ENCODE peak calls at places on chromosomes 1 and 21, in nine cellular contexts. One of them, this sample, is unnamed.

GRCh38 chr1:65230741-65231439 is 78.5 kb upstream of the DNAJC6 start:
- DNase-seq in CD4-positive, alpha-beta T cell: no peak
- DNase-seq in D721Med: no peak
- DNase-seq in stimulated activated CD8-positive, alpha-beta memory T cell treated with anti-CD3 and anti-CD28 coated beads, Interleukin-4, amount 100 ng/mL, for 1 hour: no peak
- DNase-seq in activated naive CD4-positive, alpha-beta T cell: no peak
- DNase-seq in dorsolateral prefrontal cortex: no peak
- DNase-seq in fibroblast of pulmonary artery: peak; percentile 52
- DNase-seq in activated CD8-positive, alpha-beta memory T cell treated with anti-CD3 and anti-CD28 coated beads for 4 hours: no peak
- DNase-seq in NCI-H1417: peak; percentile 20
- DNase-seq in this sample: no peak

GRCh38 chr21:41121785-41122415 is 46.1 kb upstream of the BACE2 start:
- DNase-seq in CD4-positive, alpha-beta T cell: no peak
- DNase-seq in D721Med: no peak
- DNase-seq in stimulated activated CD8-positive, alpha-beta memory T cell treated with anti-CD3 and anti-CD28 coated beads, Interleukin-4, amount 100 ng/mL, for 1 hour: no peak
- DNase-seq in activated naive CD4-positive, alpha-beta T cell: no peak
- DNase-seq in dorsolateral prefrontal cortex: peak; percentile 83
- DNase-seq in fibroblast of pulmonary artery: peak; percentile 80
- DNase-seq in activated CD8-positive, alpha-beta memory T cell treated with anti-CD3 and anti-CD28 coated beads for 4 hours: no peak
- DNase-seq in NCI-H1417: peak; percentile 88
- DNase-seq in this sample: peak; percentile 20

GRCh38 chr1:112298558-112298957 is 97.5 kb upstream of the CTTNBP2NL start:
- DNase-seq in CD4-positive, alpha-beta T cell: no peak
- DNase-seq in D721Med: no peak
- DNase-seq in stimulated activated CD8-positive, alpha-beta memory T cell treated with anti-CD3 and anti-CD28 coated beads, Interleukin-4, amount 100 ng/mL, for 1 hour: no peak
- DNase-seq in activated naive CD4-positive, alpha-beta T cell: no peak
- DNase-seq in dorsolateral prefrontal cortex: no peak
- DNase-seq in fibroblast of pulmonary artery: peak; percentile 72
- DNase-seq in activated CD8-positive, alpha-beta memory T cell treated with anti-CD3 and anti-CD28 coated beads for 4 hours: no peak
- DNase-seq in NCI-H1417: peak; percentile 26
- DNase-seq in this sample: no peak

GRCh38 chr1:151512326-151512725 is 1.1 kb downstream of the CGN start:
- DNase-seq in CD4-positive, alpha-beta T cell: no peak
- DNase-seq in D721Med: no peak
- DNase-seq in stimulated activated CD8-positive, alpha-beta memory T cell treated with anti-CD3 and anti-CD28 coated beads, Interleukin-4, amount 100 ng/mL, for 1 hour: no peak
- DNase-seq in activated naive CD4-positive, alpha-beta T cell: no peak
- DNase-seq in dorsolateral prefrontal cortex: no peak
- DNase-seq in fibroblast of pulmonary artery: no peak
- DNase-seq in activated CD8-positive, alpha-beta memory T cell treated with anti-CD3 and anti-CD28 coated beads for 4 hours: no peak
- DNase-seq in NCI-H1417: peak; percentile 51
- DNase-seq in this sample: no peak

GRCh38 chr1:155598842-155599331 is 11.1 kb upstream of the MSTO1 start:
- DNase-seq in CD4-positive, alpha-beta T cell: peak; percentile 6
- DNase-seq in D721Med: peak; percentile 31
- DNase-seq in stimulated activated CD8-positive, alpha-beta memory T cell treated with anti-CD3 and anti-CD28 coated beads, Interleukin-4, amount 100 ng/mL, for 1 hour: no peak
- DNase-seq in activated naive CD4-positive, alpha-beta T cell: no peak
- DNase-seq in dorsolateral prefrontal cortex: peak; percentile 68
- DNase-seq in fibroblast of pulmonary artery: peak; percentile 53
- DNase-seq in activated CD8-positive, alpha-beta memory T cell treated with anti-CD3 and anti-CD28 coated beads for 4 hours: no peak
- DNase-seq in NCI-H1417: no peak
- DNase-seq in this sample: no peak

GRCh38 chr1:117117697-117118096 is 3.9 kb downstream of the TRIM45 start:
- DNase-seq in CD4-positive, alpha-beta T cell: no peak
- DNase-seq in D721Med: no peak
- DNase-seq in stimulated activated CD8-positive, alpha-beta memory T cell treated with anti-CD3 and anti-CD28 coated beads, Interleukin-4, amount 100 ng/mL, for 1 hour: no peak
- DNase-seq in activated naive CD4-positive, alpha-beta T cell: no peak
- DNase-seq in dorsolateral prefrontal cortex: no peak
- DNase-seq in fibroblast of pulmonary artery: no peak
- DNase-seq in activated CD8-positive, alpha-beta memory T cell treated with anti-CD3 and anti-CD28 coated beads for 4 hours: no peak
- DNase-seq in NCI-H1417: no peak
- DNase-seq in this sample: no peak

GRCh38 chr1:58785424-58786058 is 1.7 kb upstream of the JUN start:
- DNase-seq in CD4-positive, alpha-beta T cell: peak; percentile 20
- DNase-seq in D721Med: no peak
- DNase-seq in stimulated activated CD8-positive, alpha-beta memory T cell treated with anti-CD3 and anti-CD28 coated beads, Interleukin-4, amount 100 ng/mL, for 1 hour: no peak
- DNase-seq in activated naive CD4-positive, alpha-beta T cell: no peak
- DNase-seq in dorsolateral prefrontal cortex: peak; percentile 59
- DNase-seq in fibroblast of pulmonary artery: peak; percentile 52
- DNase-seq in activated CD8-positive, alpha-beta memory T cell treated with anti-CD3 and anti-CD28 coated beads for 4 hours: no peak
- DNase-seq in NCI-H1417: peak; percentile 87
- DNase-seq in this sample: no peak

GRCh38 chr1:178011101-178011828 is 41.4 kb upstream of the SEC16B start:
- DNase-seq in CD4-positive, alpha-beta T cell: no peak
- DNase-seq in D721Med: no peak
- DNase-seq in stimulated activated CD8-positive, alpha-beta memory T cell treated with anti-CD3 and anti-CD28 coated beads, Interleukin-4, amount 100 ng/mL, for 1 hour: no peak
- DNase-seq in activated naive CD4-positive, alpha-beta T cell: no peak
- DNase-seq in dorsolateral prefrontal cortex: no peak
- DNase-seq in fibroblast of pulmonary artery: peak; percentile 45
- DNase-seq in activated CD8-positive, alpha-beta memory T cell treated with anti-CD3 and anti-CD28 coated beads for 4 hours: no peak
- DNase-seq in NCI-H1417: peak; percentile 20
- DNase-seq in this sample: no peak

GRCh38 chr1:215118081-215118480 is 35.5 kb downstream of the KCNK2 start:
- DNase-seq in CD4-positive, alpha-beta T cell: no peak
- DNase-seq in D721Med: no peak
- DNase-seq in stimulated activated CD8-positive, alpha-beta memory T cell treated with anti-CD3 and anti-CD28 coated beads, Interleukin-4, amount 100 ng/mL, for 1 hour: no peak
- DNase-seq in activated naive CD4-positive, alpha-beta T cell: no peak
- DNase-seq in dorsolateral prefrontal cortex: no peak
- DNase-seq in fibroblast of pulmonary artery: peak; percentile 3
- DNase-seq in activated CD8-positive, alpha-beta memory T cell treated with anti-CD3 and anti-CD28 coated beads for 4 hours: no peak
- DNase-seq in NCI-H1417: peak; percentile 10
- DNase-seq in this sample: no peak

GRCh38 chr1:39760074-39761008 is 10.8 kb downstream of the OXCT2 start:
- DNase-seq in CD4-positive, alpha-beta T cell: no peak
- DNase-seq in D721Med: no peak
- DNase-seq in stimulated activated CD8-positive, alpha-beta memory T cell treated with anti-CD3 and anti-CD28 coated beads, Interleukin-4, amount 100 ng/mL, for 1 hour: no peak
- DNase-seq in activated naive CD4-positive, alpha-beta T cell: no peak
- DNase-seq in dorsolateral prefrontal cortex: no peak
- DNase-seq in fibroblast of pulmonary artery: no peak
- DNase-seq in activated CD8-positive, alpha-beta memory T cell treated with anti-CD3 and anti-CD28 coated beads for 4 hours: no peak
- DNase-seq in NCI-H1417: no peak
- DNase-seq in this sample: no peak

GRCh38 chr1:150076066-150076465 is 8.5 kb downstream of the VPS45 start:
- DNase-seq in CD4-positive, alpha-beta T cell: no peak
- DNase-seq in D721Med: no peak
- DNase-seq in stimulated activated CD8-positive, alpha-beta memory T cell treated with anti-CD3 and anti-CD28 coated beads, Interleukin-4, amount 100 ng/mL, for 1 hour: no peak
- DNase-seq in activated naive CD4-positive, alpha-beta T cell: no peak
- DNase-seq in dorsolateral prefrontal cortex: no peak
- DNase-seq in fibroblast of pulmonary artery: no peak
- DNase-seq in activated CD8-positive, alpha-beta memory T cell treated with anti-CD3 and anti-CD28 coated beads for 4 hours: no peak
- DNase-seq in NCI-H1417: no peak
- DNase-seq in this sample: no peak

GRCh38 chr1:93751391-93752250 is 70.0 kb upstream of the BCAR3 start:
- DNase-seq in CD4-positive, alpha-beta T cell: no peak
- DNase-seq in D721Med: no peak
- DNase-seq in stimulated activated CD8-positive, alpha-beta memory T cell treated with anti-CD3 and anti-CD28 coated beads, Interleukin-4, amount 100 ng/mL, for 1 hour: no peak
- DNase-seq in activated naive CD4-positive, alpha-beta T cell: no peak
- DNase-seq in dorsolateral prefrontal cortex: peak; percentile 60
- DNase-seq in fibroblast of pulmonary artery: no peak
- DNase-seq in activated CD8-positive, alpha-beta memory T cell treated with anti-CD3 and anti-CD28 coated beads for 4 hours: no peak
- DNase-seq in NCI-H1417: no peak
- DNase-seq in this sample: no peak